ENCODE peak calls at places on chromosomes 16 and 17, in five cellular contexts. One of them, this sample, is unnamed.

GRCh38 chr17:36892112-36892838 is 45.0 kb upstream of the LHX1 start:
- ATAC-seq in upper lobe of left lung: no peak
- ATAC-seq in HepG2: peak; percentile 58
- ATAC-seq in K562: no peak
- ATAC-seq in GM12878: no peak
- ATAC-seq in this sample: no peak

GRCh38 chr16:339680-340079 is 12.8 kb downstream of the AXIN1 start:
- ATAC-seq in upper lobe of left lung: no peak
- ATAC-seq in HepG2: peak; percentile 31
- ATAC-seq in GM12878: no peak
- ATAC-seq in K562: peak; percentile 59
- ATAC-seq in this sample: no peak

GRCh38 chr17:62714016-62714777 is 86.7 kb downstream of the MRC2 start:
- ATAC-seq in HepG2: no peak
- ATAC-seq in K562: no peak
- ATAC-seq in GM12878: no peak
- ATAC-seq in upper lobe of left lung: no peak
- ATAC-seq in this sample: no peak

GRCh38 chr16:8808009-8808408 is 10.4 kb downstream of the PMM2 start:
- ATAC-seq in upper lobe of left lung: no peak
- ATAC-seq in HepG2: no peak
- ATAC-seq in GM12878: no peak
- ATAC-seq in K562: no peak
- ATAC-seq in this sample: no peak

GRCh38 chr17:64173646-64174045 is 43.7 kb upstream of the ERN1 start:
- ATAC-seq in HepG2: no peak
- ATAC-seq in GM12878: no peak
- ATAC-seq in K562: no peak
- ATAC-seq in upper lobe of left lung: no peak
- ATAC-seq in this sample: no peak

GRCh38 chr17:8872705-8873426 is 5.4 kb upstream of the PIK3R6 start:
- ATAC-seq in GM12878: no peak
- ATAC-seq in K562: no peak
- ATAC-seq in HepG2: no peak
- ATAC-seq in upper lobe of left lung: no peak
- ATAC-seq in this sample: no peak

GRCh38 chr16:30004811-30005242 is 6.0 kb downstream of the DOC2A start:
- ATAC-seq in upper lobe of left lung: peak; percentile 27
- ATAC-seq in HepG2: no peak
- ATAC-seq in GM12878: peak; percentile 56
- ATAC-seq in K562: no peak
- ATAC-seq in this sample: no peak

GRCh38 chr16:50731130-50731988 is 10.5 kb upstream of the CYLD start:
- ATAC-seq in K562: no peak
- ATAC-seq in HepG2: peak; percentile 67
- ATAC-seq in GM12878: no peak
- ATAC-seq in upper lobe of left lung: no peak
- ATAC-seq in this sample: no peak

GRCh38 chr17:40819528-40820125 is 2.8 kb downstream of the KRT10 start:
- ATAC-seq in upper lobe of left lung: no peak
- ATAC-seq in K562: peak; percentile 72
- ATAC-seq in HepG2: peak; percentile 62
- ATAC-seq in GM12878: no peak
- ATAC-seq in this sample: peak; percentile 42

GRCh38 chr17:13643196-13643595 is 41.5 kb upstream of the HS3ST3A1 start:
- ATAC-seq in K562: no peak
- ATAC-seq in HepG2: no peak
- ATAC-seq in upper lobe of left lung: no peak
- ATAC-seq in GM12878: no peak
- ATAC-seq in this sample: no peak

GRCh38 chr17:51486091-51486490 is 225.7 kb downstream of the UTP18 start:
- ATAC-seq in upper lobe of left lung: no peak
- ATAC-seq in GM12878: peak; percentile 87
- ATAC-seq in HepG2: no peak
- ATAC-seq in K562: no peak
- ATAC-seq in this sample: no peak

GRCh38 chr17:4009164-4009785 is 45.0 kb upstream of the ATP2A3 start:
- ATAC-seq in K562: no peak
- ATAC-seq in HepG2: no peak
- ATAC-seq in GM12878: no peak
- ATAC-seq in upper lobe of left lung: no peak
- ATAC-seq in this sample: no peak

GRCh38 chr16:78439646-78440045 is 340.2 kb downstream of the WWOX start:
- ATAC-seq in K562: no peak
- ATAC-seq in upper lobe of left lung: no peak
- ATAC-seq in GM12878: no peak
- ATAC-seq in HepG2: no peak
- ATAC-seq in this sample: no peak

GRCh38 chr17:67386965-67387551 is 10.0 kb downstream of the PITPNC1 start:
- ATAC-seq in K562: peak; percentile 92
- ATAC-seq in upper lobe of left lung: peak; percentile 61
- ATAC-seq in HepG2: peak; percentile 82
- ATAC-seq in GM12878: peak; percentile 37
- ATAC-seq in this sample: no peak

GRCh38 chr16:85134794-85135153 is 22.5 kb upstream of the CIBAR2 start:
- ATAC-seq in K562: peak; percentile 65
- ATAC-seq in HepG2: no peak
- ATAC-seq in upper lobe of left lung: no peak
- ATAC-seq in GM12878: no peak
- ATAC-seq in this sample: no peak

GRCh38 chr16:30766206-30766921 is 4.2 kb downstream of the RNF40 start:
- ATAC-seq in HepG2: no peak
- ATAC-seq in upper lobe of left lung: no peak
- ATAC-seq in K562: no peak
- ATAC-seq in GM12878: no peak
- ATAC-seq in this sample: no peak

GRCh38 chr17:57849163-57849873 is 526 bp downstream of the MRPS23 start:
- ATAC-seq in GM12878: peak; percentile 61
- ATAC-seq in K562: peak; percentile 48
- ATAC-seq in HepG2: peak; percentile 32
- ATAC-seq in upper lobe of left lung: no peak
- ATAC-seq in this sample: no peak

GRCh38 chr17:77772899-77773358 is 185.6 kb upstream of the TNRC6C start:
- ATAC-seq in HepG2: peak; percentile 49
- ATAC-seq in GM12878: peak; percentile 38
- ATAC-seq in K562: peak; percentile 11
- ATAC-seq in upper lobe of left lung: peak; percentile 10
- ATAC-seq in this sample: peak; percentile 21
- H3K27ac ChIP-seq in HepG2: no peak overlapping the region
- H3K27ac ChIP-seq in GM12878: no peak overlapping the region
- H3K27ac ChIP-seq in K562: no peak overlapping the region
- H3K27ac ChIP-seq in upper lobe of left lung: no peak overlapping the region
- H3K27ac ChIP-seq in this sample: no peak overlapping the region

GRCh38 chr16:82660078-82660645 is 33.4 kb downstream of the CDH13 start:
- ATAC-seq in upper lobe of left lung: no peak
- ATAC-seq in GM12878: peak; percentile 71
- ATAC-seq in HepG2: no peak
- ATAC-seq in K562: no peak
- ATAC-seq in this sample: no peak
- TF ChIP-seq POLR2AphosphoS5 in upper lobe of left lung: no peak
- TF ChIP-seq POLR2AphosphoS5 in GM12878: no peak
- TF ChIP-seq POLR2AphosphoS5 in HepG2: no peak
- TF ChIP-seq POLR2AphosphoS5 in K562: no peak
- TF ChIP-seq POLR2AphosphoS5 in this sample: no peak

GRCh38 chr16:11276880-11277593 is 757 bp upstream of the PRM2 start:
- ATAC-seq in GM12878: no peak
- ATAC-seq in upper lobe of left lung: no peak
- ATAC-seq in HepG2: no peak
- ATAC-seq in K562: no peak
- ATAC-seq in this sample: no peak
- TF ChIP-seq EP300 in GM12878: no peak
- TF ChIP-seq EP300 in upper lobe of left lung: no peak
- TF ChIP-seq EP300 in HepG2: no peak
- TF ChIP-seq EP300 in K562: no peak
- TF ChIP-seq EP300 in this sample: no peak

GRCh38 chr16:56525154-56525720 is 5.4 kb upstream of the BBS2 start:
- ATAC-seq in HepG2: no peak
- ATAC-seq in upper lobe of left lung: no peak
- ATAC-seq in GM12878: no peak
- ATAC-seq in K562: no peak
- ATAC-seq in this sample: no peak
- H3K27ac ChIP-seq in HepG2: no peak overlapping the region
- H3K27ac ChIP-seq in upper lobe of left lung: no peak overlapping the region
- H3K27ac ChIP-seq in GM12878: no peak overlapping the region
- H3K27ac ChIP-seq in K562: no peak overlapping the region
- H3K27ac ChIP-seq in this sample: no peak overlapping the region

GRCh38 chr17:17807440-17807839 is 29.3 kb downstream of the SREBF1 start:
- ATAC-seq in GM12878: no peak
- ATAC-seq in K562: no peak
- ATAC-seq in upper lobe of left lung: no peak
- ATAC-seq in HepG2: no peak
- ATAC-seq in this sample: no peak

GRCh38 chr17:17808706-17809432 is 27.9 kb downstream of the SREBF1 start:
- ATAC-seq in K562: no peak
- ATAC-seq in HepG2: no peak
- ATAC-seq in upper lobe of left lung: no peak
- ATAC-seq in GM12878: peak; percentile 85
- ATAC-seq in this sample: no peak

GRCh38 chr17:17810374-17811248 is 26.2 kb downstream of the SREBF1 start:
- ATAC-seq in GM12878: no peak
- ATAC-seq in upper lobe of left lung: peak; percentile 41
- ATAC-seq in K562: peak; percentile 17
- ATAC-seq in HepG2: no peak
- ATAC-seq in this sample: peak; percentile 27

GRCh38 chr17:17811381-17812210 is 25.2 kb downstream of the SREBF1 start:
- ATAC-seq in K562: peak; percentile 5
- ATAC-seq in GM12878: no peak
- ATAC-seq in HepG2: peak; percentile 18
- ATAC-seq in upper lobe of left lung: no peak
- ATAC-seq in this sample: no peak

DNA sequence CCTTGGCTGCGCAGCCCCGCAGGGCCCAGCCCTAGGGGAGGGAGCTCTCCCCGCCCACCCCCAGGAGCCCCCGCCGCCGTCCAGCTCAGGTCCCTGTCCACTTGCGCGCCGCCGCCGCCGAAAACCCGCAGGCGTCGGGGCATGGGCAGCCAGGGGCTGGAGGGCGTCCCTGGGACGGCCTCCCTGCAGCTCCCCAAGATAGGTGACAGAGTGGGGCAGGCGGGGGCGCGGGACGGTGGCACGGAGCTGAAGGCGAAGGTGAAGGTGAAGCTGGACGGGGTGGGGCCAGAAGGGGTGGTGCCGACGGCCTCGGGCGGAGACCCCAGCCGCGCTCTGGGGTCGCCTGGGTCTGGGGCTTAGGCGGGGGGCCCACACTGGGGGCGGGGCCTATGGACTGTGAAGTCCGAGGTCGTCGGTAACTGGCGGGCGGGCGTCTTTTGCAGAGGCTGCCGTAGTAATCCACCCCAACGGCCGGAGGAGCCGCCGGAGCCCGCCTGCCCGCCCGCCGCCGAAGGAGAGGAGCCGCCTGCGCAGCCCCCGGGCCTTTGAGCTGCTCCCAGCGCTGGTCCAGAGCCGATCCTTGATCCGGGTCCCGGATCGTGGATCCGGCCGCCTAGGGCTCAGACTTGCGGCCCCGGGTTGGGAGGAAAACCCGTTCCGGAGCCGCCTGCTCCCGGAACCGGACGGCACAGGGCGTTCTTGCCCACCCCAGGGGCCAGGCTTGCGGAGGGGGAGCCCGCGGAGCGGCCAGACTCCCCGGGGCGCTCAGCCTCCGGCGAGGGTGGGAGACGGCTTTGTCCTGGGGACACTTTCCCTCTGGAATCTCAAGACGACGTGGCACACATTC is 27.0 kb downstream of the SREBF1 start:
- ATAC-seq in GM12878: no peak
- ATAC-seq in HepG2: no peak
- ATAC-seq in K562: no peak
- ATAC-seq in upper lobe of left lung: peak; percentile 60
- ATAC-seq in this sample: peak; percentile 62
- TF ChIP-seq POLR2AphosphoS5 in GM12878: no peak
- TF ChIP-seq POLR2AphosphoS5 in HepG2: no peak
- TF ChIP-seq POLR2AphosphoS5 in K562: no peak
- TF ChIP-seq POLR2AphosphoS5 in upper lobe of left lung: no peak
- TF ChIP-seq POLR2AphosphoS5 in this sample: peak; percentile 18